ENCODE peak calls at places on chromosome 22, in six cellular contexts. K, P, A, Y, E and B are unnamed samples.
A peak's percentile ranks its signal among the peaks of the same experiment; 100 is the strongest.

GRCh38 chr22:23692598-23693291 is 1.9 kb downstream of the RGL4 start:
- DNase-seq in E (no peak), P (no peak), K (no peak), A (no peak), Y (no peak), B (no peak)

GRCh38 chr22:42170946-42171345 is 40.3 kb upstream of the CYP2D6 start:
- DNase-seq in P (no peak), K (no peak), A (no peak), Y (no peak), E (no peak), B (no peak)

GRCh38 chr22:25448435-25449051 is 115.9 kb upstream of the GRK3 start:
- DNase-seq in Y (no peak), K (peak; percentile 51), A (no peak), P (no peak), E (no peak), B (peak; percentile 58)

GRCh38 chr22:48923165-48923875 is 904.4 kb downstream of the BRD1 start:
- DNase-seq in K (no peak), Y (no peak), P (no peak), A (no peak), E (no peak), B (no peak)

GRCh38 chr22:26446808-26447515 is 17.9 kb downstream of the ASPHD2 start:
- DNase-seq in K (no peak), A (no peak), Y (no peak), E (no peak), P (no peak), B (no peak)

GRCh38 chr22:32999039-32999861 is 58.9 kb downstream of the SYN3 start:
- DNase-seq in K (no peak), Y (no peak), P (no peak), A (no peak), E (no peak), B (no peak)

GRCh38 chr22:35375031-35375430 is 5.9 kb upstream of the HMOX1 start:
- DNase-seq in A (no peak), E (no peak), P (no peak), K (no peak), Y (no peak), B (no peak)

GRCh38 chr22:46336119-46337078 is 885 bp downstream of the TRMU start:
- DNase-seq in A (no peak), Y (no peak), E (no peak), P (no peak), K (peak; percentile 29), B (peak; percentile 51)

GRCh38 chr22:20106205-20106848 is 9.6 kb upstream of the RANBP1 start:
- DNase-seq in E (no peak), P (no peak), A (no peak), K (no peak), Y (no peak), B (no peak)

GRCh38 chr22:37145415-37146385 is 4.0 kb downstream of the IL2RB start:
- DNase-seq in A (no peak), K (no peak), E (no peak), Y (no peak), P (no peak), B (no peak)

GRCh38 chr22:32024791-32025190 is 18.3 kb upstream of the SLC5A1 start:
- DNase-seq in P (no peak), K (no peak), E (no peak), A (no peak), Y (no peak), B (peak; percentile 69)

GRCh38 chr22:21444701-21445436 is 22.3 kb upstream of the TMEM191C start:
- DNase-seq in A (no peak), Y (no peak), E (no peak), K (no peak), P (no peak), B (no peak)

GRCh38 chr22:29083576-29084566 is 11.0 kb downstream of the KREMEN1 start:
- DNase-seq in K (peak; percentile 87), P (no peak), E (no peak), Y (no peak), A (no peak), B (no peak)

GRCh38 chr22:19868333-19868732 is 13.7 kb upstream of the GNB1L start:
- DNase-seq in E (no peak), K (no peak), A (no peak), P (no peak), Y (no peak), B (no peak)

GRCh38 chr22:45919504-45920286 is 57.3 kb downstream of the WNT7B start:
- DNase-seq in A (no peak), P (no peak), E (no peak), Y (no peak), K (no peak), B (no peak)

GRCh38 chr22:42794551-42795510 is 62.2 kb downstream of the ARFGAP3 start:
- DNase-seq in K (no peak), Y (no peak), A (no peak), E (no peak), P (no peak), B (no peak)

GRCh38 chr22:50236731-50237409 is 8.0 kb downstream of the TUBGCP6 start:
- DNase-seq in A (no peak), P (no peak), Y (no peak), K (no peak), E (no peak), B (no peak)

GRCh38 chr22:30212996-30213441 is 33.5 kb downstream of the LIF start:
- DNase-seq in Y (no peak), E (no peak), P (no peak), K (peak; percentile 74), A (no peak), B (no peak)